ENCODE peak calls at places on chromosomes 5 and 9, in seven cellular contexts. V is AG04450, N is ovary, Y is psoas muscle, M is hepatocyte, A is left ventricle myocardium inferior, J is uterus. O is an unnamed sample. For H3K27me3, the result is how much of the 10 kb centered on the place peaks cover.

GRCh38 chr5:44365351-44365750 is 23.9 kb downstream of the FGF10 start:
- DNase-seq in M (peak), J (no peak), A (no peak), V (no peak), N (no peak), Y (no peak), O (no peak)

GRCh38 chr9:70053864-70054263 is 10.2 kb downstream of the MAMDC2 start:
- DNase-seq in V (no peak), M (no peak), N (no peak), Y (no peak), A (no peak), J (no peak), O (no peak)

GRCh38 chr5:61048534-61048933 is 103.5 kb downstream of the NDUFAF2 start:
- DNase-seq in M (no peak), A (no peak), Y (no peak), V (peak), N (no peak), J (no peak), O (no peak)

GRCh38 chr5:159605585-159605984 is 275.3 kb upstream of the IL12B start:
- DNase-seq in A (peak), M (no peak), Y (no peak), V (no peak), J (no peak), N (peak), O (no peak)

GRCh38 chr9:80995759-80996158 is 693.6 kb downstream of the TLE1 start:
- DNase-seq in N (no peak), J (no peak), M (peak), V (peak), Y (no peak), A (no peak), O (no peak)

GRCh38 chr5:58543723-58544122 is 39.2 kb upstream of the RAB3C start:
- DNase-seq in M (no peak), J (no peak), Y (no peak), A (no peak), N (no peak), V (no peak), O (no peak)

GRCh38 chr9:22108581-22109370 is 99.7 kb upstream of the CDKN2B start:
- DNase-seq in Y (no peak), M (peak), J (no peak), N (no peak), V (no peak), A (no peak), O (no peak)

GRCh38 chr5:169547508-169547907 is 36.1 kb upstream of the SPDL1 start:
- DNase-seq in A (no peak), J (no peak), N (no peak), M (peak), V (no peak), Y (no peak), O (no peak)

GRCh38 chr9:77826621-77827020 is 178.5 kb upstream of the GNA14 start:
- DNase-seq in M (no peak), J (no peak), A (no peak), V (no peak), N (no peak), Y (no peak), O (no peak)

GRCh38 chr5:107542831-107543231 is 127.9 kb downstream of the EFNA5 start:
- DNase-seq in N (peak), Y (peak), M (peak), V (peak), J (peak), A (peak), O (no peak)

GRCh38 chr9:86098793-86099694 is at the start of gene GOLM1:
- DNase-seq in M (peak), J (peak), V (no peak), Y (peak), A (peak), N (peak), O (no peak)

GRCh38 chr9:126984969-126985368 is 70.4 kb downstream of the RALGPS1 start:
- DNase-seq in M (no peak), N (no peak), V (no peak), A (no peak), J (no peak), Y (peak), O (no peak)

GRCh38 chr5:131379723-131380122 is 115.9 kb downstream of the CDC42SE2 start:
- DNase-seq in V (no peak), N (no peak), Y (no peak), J (no peak), A (no peak), M (peak), O (no peak)

GRCh38 chr5:135569755-135570452 is 8.9 kb downstream of the CXCL14 start:
- DNase-seq in M (peak), Y (no peak), J (no peak), A (no peak), N (no peak), V (no peak), O (no peak)

GRCh38 chr5:100108883-100109282 is 426.3 kb upstream of the FAM174A start:
- DNase-seq in N (no peak), A (no peak), J (no peak), Y (no peak), V (no peak), M (no peak), O (no peak)

DNA sequence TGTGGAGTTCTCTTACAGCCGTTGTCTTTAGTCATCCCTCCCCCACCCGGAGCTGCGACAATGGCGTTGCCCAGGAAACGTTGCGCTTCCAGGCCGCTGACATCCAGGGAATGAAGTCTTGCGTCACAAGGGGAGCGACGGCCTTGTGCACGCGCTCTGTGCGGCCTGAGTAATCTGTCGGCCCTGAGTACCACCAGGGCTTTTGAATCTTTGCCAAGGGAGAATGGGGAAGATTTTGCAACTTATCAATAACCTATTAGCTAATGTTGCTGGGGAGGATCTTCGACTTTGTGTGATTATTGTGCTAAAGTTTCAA is at the start of gene SOX30:
- DNase-seq in J (no peak), V (no peak), A (no peak), Y (no peak), N (no peak), M (no peak), O (no peak)
- H3K4me3 ChIP-seq in J (peak), V (peak), A (peak), Y (peak), N (peak), M (no peak), O (peak)

GRCh38 chr9:111030492-111030891 is 7.8 kb downstream of the LPAR1 start:
- DNase-seq in N (no peak), J (no peak), A (no peak), M (no peak), Y (no peak), V (no peak), O (no peak)
- H3K27me3 ChIP-seq in N (under half), J (under half), A (under half), M (under half), Y (under half), V (under half), O (half or more)

GRCh38 chr5:116037236-116037822 is 5.1 kb downstream of the ARL14EPL start:
- DNase-seq in Y (no peak), A (no peak), J (no peak), V (no peak), N (no peak), M (no peak), O (no peak)
- TF ChIP-seq CTCF in Y (no peak), A (no peak), J (no peak), V (peak), N (no peak), M (peak), O (no peak)

DNA sequence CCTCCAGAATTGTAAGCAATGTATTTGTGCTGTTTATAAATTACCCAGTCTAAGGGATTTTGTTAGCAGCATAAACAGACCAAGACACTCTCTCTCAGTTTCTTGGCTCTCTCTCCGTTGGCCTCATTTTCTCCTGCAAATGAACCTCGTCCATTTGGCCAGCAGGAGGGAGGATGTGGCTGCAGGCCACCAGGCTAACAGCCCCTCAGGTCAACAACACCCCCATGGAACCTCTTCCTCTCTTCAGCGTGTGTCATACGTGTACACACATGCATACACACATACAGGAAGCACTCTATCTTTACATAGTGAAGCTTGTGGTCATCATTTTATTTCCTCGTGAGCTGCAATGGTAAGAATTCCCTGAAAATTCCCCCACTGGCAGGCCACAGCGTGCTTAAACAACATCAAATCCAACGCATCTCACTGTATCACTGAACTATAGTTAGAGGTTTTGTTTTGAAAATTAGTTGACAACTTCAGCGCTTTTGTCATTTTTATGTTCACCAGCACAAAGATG is 62.8 kb upstream of the PPP1R26 start:
- DNase-seq in A (no peak), V (no peak), Y (no peak), M (no peak), J (no peak), N (no peak), O (no peak)
- H3K4me3 ChIP-seq in A (no peak), V (no peak), Y (no peak), M (no peak), J (no peak), N (no peak), O (no peak)

GRCh38 chr5:97124335-97124734 is 18.1 kb downstream of the LIX1 start:
- DNase-seq in V (no peak), Y (no peak), M (no peak), A (no peak), J (no peak), N (no peak), O (no peak)
- H3K27me3 ChIP-seq in V (under half), Y (under half), M (under half), A (under half), J (under half), N (under half), O (under half)

GRCh38 chr5:140855772-140856674 is at the start of gene PCDHA10:
- DNase-seq in N (no peak), J (no peak), V (no peak), Y (no peak), A (no peak), M (peak), O (no peak)
- TF ChIP-seq CTCF in N (no peak), J (peak), V (no peak), Y (no peak), A (peak), M (peak), O (peak)

DNA sequence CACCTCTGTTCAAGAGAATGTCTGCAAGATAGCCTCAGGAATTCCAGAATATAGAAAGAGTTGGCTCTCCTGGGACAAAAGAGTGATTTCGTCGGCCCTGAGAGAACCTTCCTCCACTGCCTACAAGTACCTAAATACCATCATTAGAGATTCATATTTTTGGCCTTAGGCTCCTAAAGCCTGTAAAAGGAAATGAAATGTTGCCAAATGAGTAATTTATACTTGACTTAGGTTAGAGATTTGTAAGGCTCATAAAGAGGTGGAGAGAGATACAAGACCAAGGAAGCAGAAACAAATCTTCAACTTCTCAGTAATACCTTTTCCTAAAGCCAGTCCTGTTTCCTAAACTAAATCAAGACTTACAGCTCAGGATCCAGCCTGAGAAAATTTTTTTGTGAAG is 146.2 kb downstream of the CCDC192 start:
- DNase-seq in Y (no peak), N (no peak), J (no peak), M (no peak), A (no peak), V (no peak), O (no peak)
- H3K4me3 ChIP-seq in Y (no peak), N (no peak), J (no peak), M (no peak), A (no peak), V (no peak), O (no peak)

DNA sequence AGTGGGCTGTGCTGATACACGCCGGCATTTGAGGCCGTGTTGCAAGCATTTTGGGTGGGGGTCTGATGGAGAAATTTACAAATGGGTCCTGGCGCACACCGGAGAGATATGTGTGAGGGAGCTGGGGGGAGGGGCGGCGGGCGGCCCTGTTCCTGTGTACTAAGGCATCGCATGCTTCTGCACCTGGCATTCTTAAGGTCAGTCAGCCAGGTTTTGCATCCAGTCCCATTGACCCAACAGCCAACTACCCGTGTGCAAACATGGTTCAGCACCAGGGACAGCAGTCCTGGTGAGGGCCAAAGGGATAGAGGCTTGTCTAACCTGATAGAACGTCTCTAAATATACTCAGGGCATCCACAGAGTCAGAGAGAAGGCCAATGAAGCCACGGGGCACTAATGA is 839 bp downstream of the GABRG2 start:
- DNase-seq in Y (peak), J (no peak), M (peak), N (no peak), V (no peak), A (no peak), O (no peak)
- H3K27me3 ChIP-seq in Y (under half), J (under half), M (under half), N (under half), V (under half), A (under half), O (under half)

GRCh38 chr9:137952976-137953666 is 75.5 kb downstream of the CACNA1B start:
- DNase-seq in A (no peak), J (no peak), V (no peak), M (no peak), N (no peak), Y (no peak), O (no peak)
- TF ChIP-seq CTCF in A (no peak), J (no peak), V (no peak), M (no peak), N (no peak), Y (no peak), O (no peak)